ENCODE peak calls at places on chromosomes 12 and 14, in seven cellular contexts. S, K, B, M, N, D and F are unnamed samples.

GRCh38 chr12:6193853-6194815 is 6.1 kb upstream of the CD9 start:
- DNase-seq in S (peak), K (no peak), B (peak), M (no peak), N (no peak), D (peak), F (no peak)

GRCh38 chr12:109523504-109523903 is 46.1 kb downstream of the UBE3B start:
- DNase-seq in S (no peak), K (no peak), B (no peak), M (no peak), N (no peak), D (no peak), F (no peak)

GRCh38 chr14:94427016-94427613 is 25.5 kb downstream of the SERPINA11 start:
- DNase-seq in S (no peak), K (no peak), B (no peak), M (no peak), N (no peak), D (no peak), F (no peak)

GRCh38 chr12:57142727-57143126 is 4.7 kb downstream of the LRP1-AS start:
- DNase-seq in S (no peak), K (no peak), B (no peak), M (no peak), N (no peak), D (no peak), F (no peak)

GRCh38 chr14:59627011-59627520 is 50.5 kb upstream of the CCDC175 start:
- DNase-seq in S (no peak), K (no peak), B (no peak), M (no peak), N (no peak), D (no peak), F (no peak)

GRCh38 chr12:22100952-22101748 is 55.1 kb downstream of the CMAS start:
- DNase-seq in S (peak), K (no peak), B (peak), M (peak), N (peak), D (peak), F (no peak)

GRCh38 chr12:58978717-58979116 is 58.4 kb upstream of the LRIG3 start:
- DNase-seq in S (no peak), K (no peak), B (no peak), M (no peak), N (no peak), D (no peak), F (no peak)

GRCh38 chr12:2745655-2746054 is 49.1 kb upstream of the FKBP4 start:
- DNase-seq in S (no peak), K (no peak), B (no peak), M (no peak), N (no peak), D (no peak), F (no peak)

GRCh38 chr12:5388581-5389535 is 43.0 kb upstream of the NTF3 start:
- DNase-seq in S (no peak), K (no peak), B (no peak), M (no peak), N (no peak), D (no peak), F (no peak)

GRCh38 chr14:58817846-58818245 is 180.1 kb downstream of the DACT1 start:
- DNase-seq in S (no peak), K (no peak), B (peak), M (no peak), N (no peak), D (no peak), F (no peak)

GRCh38 chr14:41799817-41800216 is 193.1 kb downstream of the LRFN5 start:
- DNase-seq in S (no peak), K (no peak), B (no peak), M (no peak), N (no peak), D (no peak), F (no peak)

GRCh38 chr12:94561943-94562411 is 88.4 kb downstream of the TMCC3 start:
- DNase-seq in S (peak), K (no peak), B (no peak), M (no peak), N (no peak), D (peak), F (peak)

GRCh38 chr12:124769166-124769530 is 94.5 kb downstream of the SCARB1 start:
- DNase-seq in S (no peak), K (no peak), B (no peak), M (no peak), N (no peak), D (no peak), F (no peak)

GRCh38 chr12:65986047-65986446 is 144.5 kb downstream of the LLPH start:
- DNase-seq in S (no peak), K (no peak), B (peak), M (no peak), N (no peak), D (no peak), F (no peak)

GRCh38 chr12:11812558-11813421 is 163.3 kb downstream of the ETV6 start:
- DNase-seq in S (peak), K (no peak), B (peak), M (no peak), N (peak), D (no peak), F (no peak)

GRCh38 chr14:25026476-25027137 is 23.3 kb downstream of the STXBP6 start:
- DNase-seq in S (no peak), K (no peak), B (no peak), M (no peak), N (no peak), D (no peak), F (no peak)

GRCh38 chr12:76555797-76556196 is 3.8 kb downstream of the OSBPL8 start:
- DNase-seq in S (no peak), K (no peak), B (no peak), M (no peak), N (no peak), D (no peak), F (no peak)

GRCh38 chr12:131282292-131283080 is 328.8 kb downstream of the ADGRD1 start:
- DNase-seq in S (no peak), K (no peak), B (no peak), M (no peak), N (peak), D (no peak), F (peak)

DNA sequence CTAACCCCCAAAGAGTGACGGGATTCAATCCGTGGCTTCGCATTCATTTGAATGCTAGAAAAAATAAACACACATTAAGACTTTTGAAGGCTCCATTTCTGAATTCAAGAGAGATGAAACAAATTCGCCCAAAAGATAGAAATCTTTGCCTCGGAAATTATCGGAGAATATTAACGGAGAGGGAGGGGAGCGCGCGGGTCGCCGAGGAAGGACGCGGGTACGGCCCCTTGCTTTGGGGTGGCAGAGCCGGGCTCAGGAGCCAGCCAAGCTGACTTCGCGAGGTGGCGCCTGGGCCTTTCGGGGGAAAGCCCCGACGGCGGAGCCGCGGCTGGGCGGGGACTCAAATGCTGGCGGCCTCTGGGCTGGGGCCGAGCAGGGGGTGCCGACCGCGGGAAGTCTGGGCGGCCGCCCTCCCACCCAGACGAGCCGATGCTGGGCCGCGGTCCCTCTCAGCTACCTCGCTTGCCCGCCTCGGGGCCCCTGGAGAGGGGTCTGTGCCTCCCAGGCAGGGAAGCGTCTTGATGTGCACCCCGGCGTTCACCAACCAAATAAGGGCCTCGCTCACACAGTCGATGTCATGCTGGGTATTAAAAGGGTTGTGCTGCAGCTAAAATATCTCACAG is 14.7 kb downstream of the NKX2-1 start:
- DNase-seq in S (no peak), K (no peak), B (no peak), M (no peak), N (no peak), D (no peak), F (no peak)
- H3K4me3 ChIP-seq in S (no peak), K (peak), B (no peak), M (no peak), N (no peak), D (no peak), F (no peak)

GRCh38 chr14:32932302-32932920 is 6.3 kb upstream of the NPAS3 start:
- DNase-seq in S (no peak), K (no peak), B (no peak), M (no peak), N (no peak), D (no peak), F (no peak)
- H3K4me3 ChIP-seq in S (no peak), K (no peak), B (no peak), M (no peak), N (peak), D (peak), F (no peak)

GRCh38 chr12:54414191-54414525 is 4.9 kb downstream of the ITGA5 start:
- DNase-seq in S (no peak), K (no peak), B (no peak), M (no peak), N (no peak), D (no peak), F (no peak)

GRCh38 chr12:54415223-54415929 is 3.7 kb downstream of the ITGA5 start:
- DNase-seq in S (no peak), K (no peak), B (no peak), M (no peak), N (no peak), D (no peak), F (no peak)

GRCh38 chr12:54412348-54412747 is 6.7 kb downstream of the ITGA5 start:
- DNase-seq in S (no peak), K (no peak), B (no peak), M (no peak), N (no peak), D (no peak), F (no peak)

GRCh38 chr12:54412786-54413185 is 6.3 kb downstream of the ITGA5 start:
- DNase-seq in S (no peak), K (no peak), B (no peak), M (peak), N (no peak), D (no peak), F (no peak)

DNA sequence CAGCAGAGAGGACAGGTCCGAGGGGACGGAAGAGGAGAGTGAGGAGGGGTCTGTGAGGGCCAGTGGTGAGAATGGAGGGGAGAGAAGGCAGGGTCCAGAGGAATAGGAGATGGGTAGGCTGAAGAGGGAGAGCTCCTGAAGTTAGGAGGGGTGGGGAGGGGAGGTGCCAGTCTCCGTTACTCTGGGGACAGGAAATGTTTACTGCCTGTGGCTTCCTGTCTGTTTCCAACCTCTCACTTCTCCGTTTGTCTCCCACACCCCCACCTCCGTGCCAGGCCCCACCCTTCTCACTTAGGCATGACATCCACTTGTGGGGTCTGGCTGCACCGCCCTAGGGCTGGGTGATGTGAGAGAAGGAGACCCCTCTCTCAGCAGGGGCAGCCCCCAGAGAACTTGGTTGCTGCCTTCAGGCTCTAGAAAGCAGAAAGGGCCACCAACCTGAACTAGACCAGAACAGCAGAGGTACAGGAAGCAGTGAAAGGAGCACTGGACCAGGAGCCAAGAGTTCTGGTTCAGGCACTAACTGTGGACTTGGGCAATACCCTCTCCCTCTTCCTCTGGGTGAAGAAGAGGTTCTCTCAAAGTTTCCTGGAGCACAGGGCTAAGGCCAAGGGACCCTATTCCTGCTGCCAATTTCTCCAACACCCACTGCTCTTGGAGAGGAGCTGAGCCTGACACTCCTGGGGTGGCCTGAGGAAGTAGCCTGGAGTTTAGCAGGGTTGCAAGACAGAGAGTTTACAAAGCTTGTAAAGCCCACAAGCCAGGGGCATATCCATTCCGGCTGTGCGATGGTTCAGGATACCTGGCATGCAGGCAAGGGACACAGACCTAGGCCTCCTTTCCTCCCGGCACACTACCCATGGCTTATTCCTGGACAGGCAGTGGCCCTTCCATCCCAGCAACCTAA is 5.5 kb downstream of the ITGA5 start:
- DNase-seq in S (no peak), K (no peak), B (peak), M (peak), N (peak), D (peak), F (no peak)
- H3K4me3 ChIP-seq in S (no peak), K (no peak), B (peak), M (peak), N (peak), D (peak), F (no peak)

GRCh38 chr12:100159391-100160104 is 16.9 kb upstream of the BLTP3B start:
- DNase-seq in S (no peak), K (no peak), B (no peak), M (no peak), N (no peak), D (no peak), F (no peak)

GRCh38 chr12:100166232-100166631 is 23.6 kb upstream of the BLTP3B start:
- DNase-seq in S (no peak), K (no peak), B (no peak), M (no peak), N (no peak), D (no peak), F (no peak)

GRCh38 chr12:100164153-100164704 is 21.6 kb upstream of the BLTP3B start:
- DNase-seq in S (no peak), K (no peak), B (no peak), M (no peak), N (no peak), D (no peak), F (no peak)

GRCh38 chr12:100165356-100165755 is 22.7 kb upstream of the BLTP3B start:
- DNase-seq in S (no peak), K (no peak), B (no peak), M (no peak), N (no peak), D (no peak), F (no peak)

DNA sequence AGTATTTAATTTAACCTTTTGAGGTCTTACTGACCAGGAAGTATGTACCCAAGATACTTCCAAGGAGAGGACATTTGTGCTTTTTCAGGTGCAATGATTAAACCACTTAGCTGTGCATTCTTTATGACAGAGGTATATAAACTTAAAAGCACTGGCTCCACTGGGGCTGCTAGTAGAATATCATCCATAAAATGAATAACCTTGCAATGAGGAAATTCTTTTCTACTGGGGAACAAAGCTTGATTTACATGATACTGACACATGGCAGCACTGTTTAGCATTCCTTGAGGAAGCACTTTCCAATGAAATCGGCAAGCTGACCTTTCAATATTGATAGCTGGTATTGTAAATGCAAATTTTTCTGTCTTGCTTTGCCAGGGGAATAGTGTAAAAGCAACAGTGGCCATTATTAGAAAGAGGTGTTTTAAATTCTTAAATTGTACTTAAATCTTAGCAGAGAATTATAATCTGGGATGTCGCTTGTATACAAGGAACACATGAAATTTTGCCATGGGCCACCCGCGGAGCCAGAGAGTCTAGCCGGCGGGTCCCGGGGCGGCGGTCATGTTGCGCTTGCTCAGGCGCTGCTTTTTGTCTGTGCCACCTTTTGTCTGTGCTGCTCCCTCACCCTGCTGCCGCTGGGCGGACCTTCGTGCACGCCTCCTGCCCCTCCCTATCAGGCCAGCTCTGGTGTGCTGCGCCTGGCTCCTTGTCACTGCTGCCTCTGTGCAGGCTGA is 20.9 kb upstream of the BLTP3B start:
- DNase-seq in S (peak), K (peak), B (peak), M (peak), N (peak), D (peak), F (peak)
- H3K4me3 ChIP-seq in S (peak), K (peak), B (peak), M (peak), N (peak), D (peak), F (no peak)

GRCh38 chr12:62263956-62264355 is 3.8 kb downstream of the USP15 start:
- DNase-seq in S (no peak), K (no peak), B (no peak), M (no peak), N (no peak), D (no peak), F (no peak)

GRCh38 chr12:62268956-62269355 is 8.8 kb downstream of the USP15 start:
- DNase-seq in S (no peak), K (no peak), B (peak), M (no peak), N (no peak), D (no peak), F (no peak)

GRCh38 chr12:62267026-62267425 is 6.8 kb downstream of the USP15 start:
- DNase-seq in S (no peak), K (no peak), B (no peak), M (no peak), N (no peak), D (no peak), F (no peak)

GRCh38 chr12:62267490-62267889 is 7.3 kb downstream of the USP15 start:
- DNase-seq in S (no peak), K (no peak), B (no peak), M (no peak), N (no peak), D (no peak), F (no peak)

GRCh38 chr12:62265511-62265910 is 5.3 kb downstream of the USP15 start:
- DNase-seq in S (no peak), K (no peak), B (no peak), M (no peak), N (no peak), D (no peak), F (no peak)
- H3K4me3 ChIP-seq in S (no peak), K (no peak), B (no peak), M (no peak), N (no peak), D (no peak), F (no peak)

GRCh38 chr12:68537571-68537970 is 73.1 kb upstream of the RAP1B start:
- DNase-seq in S (no peak), K (no peak), B (no peak), M (no peak), N (no peak), D (no peak), F (no peak)

GRCh38 chr12:68536885-68537284 is 73.8 kb upstream of the RAP1B start:
- DNase-seq in S (no peak), K (no peak), B (peak), M (no peak), N (no peak), D (no peak), F (no peak)

GRCh38 chr12:68538722-68539614 is 71.7 kb upstream of the RAP1B start:
- DNase-seq in S (no peak), K (no peak), B (peak), M (peak), N (peak), D (peak), F (no peak)

GRCh38 chr12:68534108-68534507 is 76.6 kb upstream of the RAP1B start:
- DNase-seq in S (no peak), K (no peak), B (no peak), M (no peak), N (no peak), D (no peak), F (no peak)

GRCh38 chr12:68539615-68539952 is 71.1 kb upstream of the RAP1B start:
- DNase-seq in S (no peak), K (no peak), B (no peak), M (no peak), N (no peak), D (no peak), F (no peak)
- H3K4me3 ChIP-seq in S (no peak), K (no peak), B (no peak), M (no peak), N (peak), D (no peak), F (no peak)

GRCh38 chr12:46825526-46826414 is at the start of gene SLC38A4:
- DNase-seq in S (peak), K (no peak), B (peak), M (no peak), N (peak), D (no peak), F (peak)
- H3K4me3 ChIP-seq in S (no peak), K (no peak), B (peak), M (no peak), N (peak), D (peak), F (no peak)

GRCh38 chr14:77040309-77040994 is 11.9 kb upstream of the IRF2BPL start:
- DNase-seq in S (peak), K (peak), B (peak), M (peak), N (peak), D (peak), F (peak)

GRCh38 chr14:77040059-77040308 is 11.5 kb upstream of the IRF2BPL start:
- DNase-seq in S (no peak), K (no peak), B (no peak), M (no peak), N (no peak), D (no peak), F (no peak)

GRCh38 chr14:77041837-77042557 is 13.5 kb upstream of the IRF2BPL start:
- DNase-seq in S (no peak), K (no peak), B (peak), M (no peak), N (peak), D (peak), F (peak)

GRCh38 chr14:77039285-77040058 is 11.0 kb upstream of the IRF2BPL start:
- DNase-seq in S (no peak), K (no peak), B (peak), M (no peak), N (no peak), D (no peak), F (no peak)

DNA sequence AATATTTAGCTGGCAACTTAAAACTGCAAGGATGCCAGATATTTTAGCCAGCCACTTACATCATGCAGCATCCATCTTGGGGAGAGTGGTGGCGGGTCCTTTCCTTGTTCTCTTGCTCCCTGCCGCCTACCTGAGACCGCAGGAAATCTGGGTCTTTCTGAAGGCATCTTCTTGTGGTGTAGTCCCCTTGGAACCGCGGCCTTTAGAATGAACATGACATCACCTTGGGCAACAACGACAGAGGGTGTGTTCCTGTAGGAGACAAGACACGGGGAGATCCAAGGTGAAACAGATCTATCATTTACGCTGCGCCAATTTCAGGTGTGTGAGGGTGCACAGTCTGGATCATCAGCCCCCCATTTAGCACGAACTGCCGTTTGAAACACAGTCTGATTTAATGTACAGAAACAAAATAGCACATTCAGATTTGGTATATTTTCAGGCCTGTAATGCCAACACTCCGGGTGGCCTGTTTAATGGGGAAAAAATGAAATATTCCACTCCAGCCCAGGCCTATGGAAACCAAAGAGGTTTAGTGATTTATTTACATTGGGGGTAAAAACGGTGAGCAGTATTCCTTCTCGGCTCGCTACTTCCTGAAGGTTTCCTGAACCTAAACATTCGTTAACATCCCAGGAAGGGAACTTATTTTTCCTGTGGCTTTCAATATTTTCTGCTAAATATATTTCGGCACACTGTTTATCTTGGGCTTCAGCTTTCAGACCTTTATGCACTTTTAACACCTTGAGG is 12.7 kb upstream of the IRF2BPL start:
- DNase-seq in S (no peak), K (no peak), B (no peak), M (no peak), N (no peak), D (no peak), F (peak)
- H3K4me3 ChIP-seq in S (peak), K (peak), B (no peak), M (peak), N (peak), D (no peak), F (no peak)